ENCODE peak calls at places on chromosome 6, in ten cellular contexts. I is cerebellum; J is D341Med; M is NCI-H187; C is dorsolateral prefrontal cortex; B is stimulated activated naive CD8-positive, alpha-beta T cell treated with anti-CD3 and anti-CD28 coated beads, Interleukin-15, amount 100 ng/mL, for 72 hours; N is stimulated activated CD4-positive, alpha-beta T cell treated with anti-CD3 and anti-CD28 coated beads, TNF-alpha, amount 100 ng/mL, for 4 hours; D is activated CD4-positive, alpha-beta T cell treated with anti-CD3 and anti-CD28 coated beads, Interleukin-2, amount 50 U/mL, for 4 hours; S is EL; G is NCI-H146. U is an unnamed sample.

GRCh38 chr6:36590237-36590636 is 3.9 kb upstream of the SRSF3 start:
- DNase-seq in I (no peak), C (no peak), J (no peak), N (no peak), G (no peak), D (no peak), M (no peak), B (no peak), S (peak), U (no peak)

GRCh38 chr6:26003102-26003694 is 40.6 kb downstream of the TRIM38 start:
- DNase-seq in B (no peak), N (no peak), J (peak), S (peak), D (peak), M (peak), I (peak), C (no peak), G (peak), U (peak)

GRCh38 chr6:133953634-133954415 is 801 bp downstream of the TBPL1 start:
- DNase-seq in C (no peak), D (no peak), I (no peak), J (no peak), N (no peak), G (peak), B (peak), S (no peak), M (no peak), U (no peak)

GRCh38 chr6:12403201-12403826 is 113.2 kb downstream of the EDN1 start:
- DNase-seq in I (no peak), G (no peak), M (no peak), N (no peak), C (no peak), D (no peak), B (no peak), S (peak), J (no peak), U (no peak)

GRCh38 chr6:127515794-127516675 is 3.1 kb downstream of the MTCL3 start:
- DNase-seq in B (peak), G (peak), M (peak), D (peak), J (peak), N (peak), C (peak), I (peak), S (peak), U (peak)

GRCh38 chr6:161417712-161418457 is 144.0 kb upstream of the AGPAT4 start:
- DNase-seq in S (peak), N (no peak), C (no peak), J (no peak), M (no peak), B (no peak), I (no peak), D (no peak), G (peak), U (no peak)

GRCh38 chr6:161211380-161212035 is 62.4 kb downstream of the AGPAT4 start:
- DNase-seq in B (no peak), C (no peak), M (no peak), J (no peak), S (no peak), D (no peak), I (no peak), G (no peak), N (no peak), U (no peak)

GRCh38 chr6:136969930-136970329 is 47.8 kb downstream of the SLC35D3 start:
- DNase-seq in N (no peak), B (no peak), J (no peak), M (no peak), I (no peak), G (peak), S (no peak), C (no peak), D (no peak), U (no peak)

GRCh38 chr6:150894191-150894744 is 28.8 kb downstream of the MTHFD1L start:
- DNase-seq in N (no peak), M (no peak), J (no peak), G (no peak), D (no peak), I (no peak), C (no peak), B (no peak), S (no peak), U (no peak)

GRCh38 chr6:27500177-27500576 is 27.3 kb upstream of the ZNF184 start:
- DNase-seq in G (no peak), B (no peak), I (no peak), N (no peak), M (no peak), C (no peak), D (no peak), S (no peak), J (no peak), U (no peak)

GRCh38 chr6:44058617-44059358 is 68.5 kb downstream of the MRPL14 start:
- DNase-seq in G (no peak), C (no peak), M (no peak), B (peak), I (no peak), D (no peak), S (peak), N (no peak), J (no peak), U (no peak)

GRCh38 chr6:169079650-169080049 is 174.0 kb downstream of the THBS2 start:
- DNase-seq in C (no peak), M (no peak), D (no peak), S (no peak), J (no peak), G (no peak), B (no peak), N (no peak), I (no peak), U (no peak)

GRCh38 chr6:124530926-124531325 is 431.3 kb upstream of the RNF217 start:
- DNase-seq in G (no peak), J (no peak), S (no peak), I (no peak), D (no peak), B (no peak), M (no peak), N (no peak), C (no peak), U (no peak)

GRCh38 chr6:7971499-7971898 is 60.9 kb upstream of the TXNDC5 start:
- DNase-seq in J (no peak), I (no peak), B (no peak), C (no peak), G (no peak), M (no peak), D (no peak), N (no peak), S (no peak), U (no peak)

GRCh38 chr6:145454006-145454405 is 281.3 kb downstream of the EPM2A start:
- DNase-seq in I (no peak), M (no peak), G (no peak), J (no peak), S (no peak), C (no peak), N (no peak), B (no peak), D (no peak), U (no peak)

GRCh38 chr6:87029711-87030314 is 65.1 kb downstream of the CGA start:
- DNase-seq in N (no peak), D (no peak), M (no peak), C (no peak), J (peak), G (peak), B (no peak), I (peak), S (peak), U (no peak)

GRCh38 chr6:158011478-158011920 is 29.8 kb downstream of the SYNJ2 start:
- DNase-seq in N (no peak), G (peak), J (no peak), D (no peak), I (no peak), B (no peak), C (peak), M (no peak), S (no peak), U (no peak)

GRCh38 chr6:3449750-3450305 is 7.0 kb downstream of the SLC22A23 start:
- DNase-seq in I (no peak), B (no peak), D (no peak), N (no peak), G (no peak), M (no peak), S (no peak), C (no peak), J (no peak), U (no peak)

GRCh38 chr6:144725731-144726522 is 440.8 kb downstream of the UTRN start:
- DNase-seq in I (no peak), G (peak), N (no peak), M (no peak), C (no peak), D (no peak), S (peak), J (no peak), B (peak), U (peak)

GRCh38 chr6:38498085-38498484 is 141.6 kb downstream of the BTBD9 start:
- DNase-seq in I (no peak), N (no peak), J (no peak), B (no peak), M (no peak), D (no peak), G (no peak), C (no peak), S (no peak), U (no peak)

GRCh38 chr6:93751969-93752368 is 332.6 kb upstream of the EPHA7 start:
- DNase-seq in N (no peak), B (no peak), M (no peak), I (no peak), S (no peak), G (no peak), C (no peak), J (no peak), D (no peak), U (no peak)

GRCh38 chr6:108027054-108027453 is 47.5 kb downstream of the OSTM1 start:
- DNase-seq in I (peak), M (no peak), B (no peak), N (no peak), G (no peak), J (peak), C (no peak), D (no peak), S (no peak), U (no peak)

GRCh38 chr6:139550361-139550760 is 175.9 kb upstream of the CITED2 start:
- DNase-seq in M (no peak), N (no peak), J (no peak), C (no peak), S (no peak), I (no peak), D (no peak), G (no peak), B (no peak), U (no peak)

GRCh38 chr6:4084444-4085328 is 5.7 kb upstream of the FAM217A start:
- DNase-seq in C (no peak), J (no peak), S (no peak), G (peak), B (no peak), M (no peak), I (no peak), D (no peak), N (no peak), U (no peak)

GRCh38 chr6:170011233-170012142 is 260.1 kb downstream of the ERMARD start:
- DNase-seq in M (no peak), B (no peak), I (peak), C (no peak), D (no peak), J (no peak), N (no peak), S (no peak), G (peak), U (no peak)

GRCh38 chr6:132365319-132365907 is 35.9 kb downstream of the MOXD1 start:
- DNase-seq in G (no peak), M (no peak), S (no peak), B (peak), N (no peak), D (no peak), C (no peak), J (no peak), I (no peak), U (no peak)

GRCh38 chr6:17863971-17864754 is 123.3 kb downstream of the KIF13A start:
- DNase-seq in I (no peak), G (no peak), C (peak), D (no peak), J (no peak), B (no peak), M (no peak), S (peak), N (no peak), U (no peak)

GRCh38 chr6:6885521-6886088 is 222.2 kb upstream of the RREB1 start:
- DNase-seq in J (no peak), C (peak), S (no peak), I (no peak), M (no peak), B (no peak), G (no peak), N (no peak), D (no peak), U (no peak)

GRCh38 chr6:144588674-144589325 is 303.7 kb downstream of the UTRN start:
- DNase-seq in I (no peak), N (no peak), D (no peak), G (no peak), M (no peak), J (no peak), B (no peak), C (no peak), S (no peak), U (no peak)

GRCh38 chr6:158564243-158565121 is 4.6 kb downstream of the TMEM181 start:
- DNase-seq in J (no peak), I (no peak), B (no peak), M (no peak), D (no peak), G (no peak), C (no peak), S (no peak), N (no peak), U (no peak)

GRCh38 chr6:135325624-135326424 is 144.7 kb downstream of the MYB start:
- DNase-seq in J (no peak), S (no peak), N (no peak), C (no peak), M (no peak), B (no peak), D (no peak), I (no peak), G (no peak), U (no peak)

GRCh38 chr6:26222587-26222986 is 135.4 kb downstream of the HFE start:
- DNase-seq in I (no peak), G (peak), N (no peak), J (no peak), M (peak), S (no peak), D (no peak), B (no peak), C (no peak), U (no peak)

GRCh38 chr6:14781707-14782306 is 464.1 kb upstream of the JARID2 start:
- DNase-seq in N (no peak), M (peak), I (no peak), D (no peak), G (no peak), C (no peak), B (no peak), S (no peak), J (no peak), U (no peak)

GRCh38 chr6:2102966-2103365 is 142.4 kb downstream of the GMDS start:
- DNase-seq in B (no peak), S (no peak), J (no peak), D (no peak), G (no peak), I (no peak), N (no peak), M (no peak), C (no peak), U (no peak)

GRCh38 chr6:43524483-43524961 is 7.6 kb downstream of the POLR1C start:
- DNase-seq in D (no peak), G (no peak), I (no peak), B (no peak), N (no peak), S (no peak), C (no peak), J (no peak), M (no peak), U (no peak)

GRCh38 chr6:133055527-133055966 is 185.6 kb upstream of the EYA4 start:
- DNase-seq in B (no peak), D (no peak), J (no peak), M (no peak), G (peak), I (no peak), N (no peak), S (no peak), C (no peak), U (no peak)

GRCh38 chr6:22399693-22400092 is 102.9 kb upstream of the PRL start:
- DNase-seq in S (peak), M (no peak), G (no peak), D (no peak), J (no peak), C (no peak), I (no peak), B (no peak), N (no peak), U (no peak)

U was measured in stimulated activated CD8-positive, alpha-beta memory T cell treated with anti-CD3 and anti-CD28 coated beads, Interleukin-7, amount 100 ng/mL, for 4 hours.